ENCODE peak calls at places on chromosome X, in seven cellular contexts. X, M, C, H, A, B and T are unnamed samples.

GRCh38 chrX:71543316-71543715 is 10.4 kb downstream of the OGT start:
- DNase-seq in X (no peak), M (no peak), C (no peak), H (peak), A (no peak), B (peak), T (peak)

GRCh38 chrX:10021461-10022272 is 54.5 kb downstream of the CLDN34 start:
- DNase-seq in X (no peak), M (no peak), C (no peak), H (no peak), A (no peak), B (no peak), T (no peak)

GRCh38 chrX:48945517-48946348 is 11.7 kb downstream of the OTUD5 start:
- DNase-seq in X (peak), M (peak), C (no peak), H (no peak), A (peak), B (no peak), T (peak)

GRCh38 chrX:15441464-15441863 is 51.7 kb downstream of the PIR start:
- DNase-seq in X (no peak), M (no peak), C (no peak), H (no peak), A (no peak), B (no peak), T (no peak)

GRCh38 chrX:2676794-2677675 is 14.1 kb upstream of the CD99 start:
- DNase-seq in X (no peak), M (no peak), C (no peak), H (no peak), A (no peak), B (no peak), T (no peak)

GRCh38 chrX:30653415-30654131 is at the start of gene GK:
- DNase-seq in X (no peak), M (peak), C (no peak), H (no peak), A (peak), B (no peak), T (no peak)

GRCh38 chrX:24100713-24101112 is 46.0 kb downstream of the EIF2S3 start:
- DNase-seq in X (no peak), M (no peak), C (no peak), H (no peak), A (no peak), B (no peak), T (no peak)

GRCh38 chrX:127884921-127885320 is 167.3 kb downstream of the ACTRT1 start:
- DNase-seq in X (no peak), M (no peak), C (no peak), H (no peak), A (no peak), B (no peak), T (no peak)

GRCh38 chrX:153490217-153490616 is 4.6 kb upstream of the BGN start:
- DNase-seq in X (no peak), M (no peak), C (no peak), H (no peak), A (no peak), B (no peak), T (no peak)

GRCh38 chrX:72568406-72569092 is 4.1 kb downstream of the HDAC8 start:
- DNase-seq in X (no peak), M (no peak), C (no peak), H (no peak), A (no peak), B (no peak), T (no peak)

GRCh38 chrX:40262641-40263560 is 165.1 kb upstream of the BCOR start:
- DNase-seq in X (no peak), M (no peak), C (no peak), H (no peak), A (no peak), B (peak), T (peak)

GRCh38 chrX:134622813-134623185 is 35.5 kb downstream of the PLAC1 start:
- DNase-seq in X (no peak), M (no peak), C (no peak), H (no peak), A (no peak), B (no peak), T (peak)

GRCh38 chrX:103362504-103362903 is 6.2 kb downstream of the TCEAL9 start:
- DNase-seq in X (no peak), M (no peak), C (no peak), H (no peak), A (no peak), B (no peak), T (peak)